ENCODE peak calls at places on chromosomes 12 and 14, in six cellular contexts. F is transverse colon, G is lung, M is SK-N-SH, A is brain microvascular endothelial cell, U is HCT116. J is an unnamed sample. For H3K27me3, the result is how much of the 10 kb centered on the place peaks cover.

GRCh38 chr14:49623941-49624806 is 3.6 kb downstream of the MGAT2 start:
- DNase-seq in F (peak), G (no peak), M (no peak), A (no peak), U (no peak), J (no peak)

GRCh38 chr12:8887285-8887715 is 27.0 kb upstream of the PHC1 start:
- DNase-seq in F (no peak), G (no peak), M (no peak), A (no peak), U (no peak), J (no peak)

GRCh38 chr14:24463806-24464785 is 21.5 kb upstream of the SDR39U1 start:
- DNase-seq in F (no peak), G (no peak), M (no peak), A (no peak), U (no peak), J (no peak)

GRCh38 chr14:86057018-86057667 is 527.2 kb downstream of the FLRT2 start:
- DNase-seq in F (no peak), G (no peak), M (peak), A (no peak), U (no peak), J (no peak)

GRCh38 chr12:1870086-1870485 is 48.4 kb downstream of the CACNA2D4 start:
- DNase-seq in F (no peak), G (peak), M (no peak), A (no peak), U (no peak), J (no peak)

GRCh38 chr14:100535287-100536131 is 51.7 kb downstream of the BEGAIN start:
- DNase-seq in F (peak), G (no peak), M (peak), A (no peak), U (no peak), J (no peak)

GRCh38 chr14:39469094-39469710 is 37.0 kb upstream of the FBXO33 start:
- DNase-seq in F (peak), G (no peak), M (no peak), A (no peak), U (no peak), J (no peak)

GRCh38 chr12:53097207-53097563 is 282 bp upstream of the IGFBP6 start:
- DNase-seq in F (no peak), G (no peak), M (peak), A (no peak), U (no peak), J (no peak)

GRCh38 chr12:99981639-99982190 is 3.0 kb downstream of the ANKS1B start:
- DNase-seq in F (no peak), G (no peak), M (no peak), A (no peak), U (no peak), J (no peak)

GRCh38 chr12:4118601-4119156 is 154.9 kb upstream of the CCND2 start:
- DNase-seq in F (no peak), G (peak), M (no peak), A (no peak), U (no peak), J (no peak)

GRCh38 chr12:4118017-4118510 is 155.5 kb upstream of the CCND2 start:
- DNase-seq in F (peak), G (peak), M (no peak), A (peak), U (no peak), J (no peak)

GRCh38 chr12:4119157-4119761 is 154.3 kb upstream of the CCND2 start:
- DNase-seq in F (peak), G (peak), M (no peak), A (no peak), U (no peak), J (no peak)

GRCh38 chr12:4116251-4117111 is 157.1 kb upstream of the CCND2 start:
- DNase-seq in F (peak), G (no peak), M (no peak), A (peak), U (no peak), J (no peak)

DNA sequence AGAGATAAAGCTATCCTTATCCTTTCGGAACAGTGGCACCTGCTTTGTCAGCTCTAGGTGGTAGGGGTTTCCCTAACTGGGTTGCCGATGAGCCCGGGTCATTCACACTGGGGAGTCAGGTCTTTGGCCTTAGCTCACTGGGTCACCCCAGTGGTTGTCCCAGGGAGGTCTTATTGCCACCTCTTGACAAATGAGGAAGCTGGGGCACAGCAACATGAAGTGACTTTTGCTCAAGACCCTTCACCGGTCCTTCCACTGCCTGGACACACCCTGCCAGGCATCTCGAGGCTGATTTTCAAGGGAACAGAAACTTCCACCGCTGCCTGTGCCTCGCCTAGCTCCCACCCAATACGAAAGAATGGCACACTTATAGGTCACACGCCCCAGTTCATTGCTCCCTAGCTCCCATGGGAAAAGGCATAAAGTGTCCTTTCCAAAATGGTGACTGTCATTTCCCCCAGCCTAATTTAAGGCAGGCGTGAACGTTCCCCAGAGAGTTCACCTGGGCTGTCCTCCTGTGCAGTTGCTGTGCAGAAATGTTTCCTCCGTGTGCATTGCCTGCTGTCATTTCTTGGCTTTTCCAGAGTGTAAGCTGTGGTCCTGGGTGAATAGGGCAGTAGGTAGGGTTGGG is 156.1 kb upstream of the CCND2 start:
- DNase-seq in F (peak), G (peak), M (no peak), A (no peak), U (no peak), J (no peak)
- H3K27ac ChIP-seq in F (peak), G (no peak), M (no peak), A (no peak), U (no peak), J (no peak)

GRCh38 chr14:72098202-72098601 is 166.0 kb downstream of the RGS6 start:
- DNase-seq in F (no peak), G (no peak), M (no peak), A (no peak), U (no peak), J (no peak)

GRCh38 chr14:72094844-72095582 is 162.8 kb downstream of the RGS6 start:
- DNase-seq in F (no peak), G (no peak), M (no peak), A (no peak), U (no peak), J (no peak)

DNA sequence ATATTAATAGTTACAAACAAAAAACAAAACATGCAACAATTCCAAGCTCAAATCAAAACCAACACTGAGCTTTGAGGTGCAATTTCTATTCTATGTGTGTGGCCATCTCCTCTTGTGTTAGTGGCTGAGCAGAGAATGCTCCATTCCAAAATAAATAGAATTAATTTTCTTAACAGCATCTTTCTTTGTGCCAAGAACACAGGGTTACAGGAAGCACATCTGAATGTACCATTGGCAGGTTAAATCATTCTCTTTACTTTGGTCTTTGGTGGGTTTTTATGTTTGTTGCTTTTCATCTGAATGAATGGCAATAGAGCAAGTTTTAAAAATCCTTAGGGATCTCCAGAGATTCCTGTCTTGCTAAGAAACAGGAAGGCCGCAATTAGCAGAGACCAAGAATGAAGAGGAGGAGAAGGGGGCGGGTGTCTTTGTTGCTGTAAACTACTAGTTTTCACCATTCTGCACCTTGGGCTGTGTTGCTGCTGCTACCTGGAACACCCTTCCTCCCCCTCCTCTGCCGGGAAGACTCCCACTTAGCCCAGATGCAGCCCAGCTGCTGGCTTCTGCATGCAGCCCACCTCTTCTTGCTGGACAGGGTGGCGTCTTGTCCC is 165.0 kb downstream of the RGS6 start:
- DNase-seq in F (no peak), G (no peak), M (no peak), A (no peak), U (no peak), J (no peak)
- H3K27me3 ChIP-seq in F (under half), G (under half), M (under half), A (under half), U (under half), J (under half)

GRCh38 chr14:52080171-52080800 is 11.4 kb upstream of the NID2 start:
- DNase-seq in F (no peak), G (no peak), M (no peak), A (peak), U (no peak), J (no peak)
- H3K27ac ChIP-seq in F (no peak), G (no peak), M (peak), A (peak), U (no peak), J (peak)

GRCh38 chr12:107327783-107328182 is 234.4 kb upstream of the CRY1 start:
- DNase-seq in F (no peak), G (no peak), M (no peak), A (no peak), U (no peak), J (no peak)

GRCh38 chr12:107322063-107322462 is 228.7 kb upstream of the CRY1 start:
- DNase-seq in F (no peak), G (no peak), M (no peak), A (no peak), U (no peak), J (no peak)

GRCh38 chr12:107328442-107329133 is 235.2 kb upstream of the CRY1 start:
- DNase-seq in F (no peak), G (no peak), M (no peak), A (peak), U (no peak), J (no peak)

GRCh38 chr12:107326237-107326636 is 232.9 kb upstream of the CRY1 start:
- DNase-seq in F (no peak), G (no peak), M (no peak), A (no peak), U (no peak), J (no peak)

DNA sequence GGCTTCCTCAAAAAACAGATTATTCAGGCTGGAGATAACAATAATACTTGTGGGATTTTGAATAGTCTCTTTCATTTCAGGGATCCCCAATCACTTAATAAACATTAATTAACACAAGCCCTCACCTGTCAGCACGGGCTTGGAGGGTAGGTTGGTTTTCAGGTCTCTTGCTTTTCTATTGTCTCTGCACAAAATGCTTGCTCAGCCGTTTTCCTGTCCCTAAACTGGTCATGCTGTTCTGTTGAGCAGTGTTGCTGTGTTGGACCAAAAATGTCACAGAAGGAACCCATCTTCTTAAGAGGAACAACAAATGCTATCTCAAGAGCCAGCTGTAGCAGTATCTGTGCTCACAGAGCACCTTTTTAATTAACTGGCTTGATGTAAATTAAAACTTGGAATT is 231.7 kb upstream of the CRY1 start:
- DNase-seq in F (no peak), G (no peak), M (no peak), A (no peak), U (no peak), J (no peak)
- H3K27me3 ChIP-seq in F (under half), G (under half), M (under half), A (under half), U (under half), J (under half)

DNA sequence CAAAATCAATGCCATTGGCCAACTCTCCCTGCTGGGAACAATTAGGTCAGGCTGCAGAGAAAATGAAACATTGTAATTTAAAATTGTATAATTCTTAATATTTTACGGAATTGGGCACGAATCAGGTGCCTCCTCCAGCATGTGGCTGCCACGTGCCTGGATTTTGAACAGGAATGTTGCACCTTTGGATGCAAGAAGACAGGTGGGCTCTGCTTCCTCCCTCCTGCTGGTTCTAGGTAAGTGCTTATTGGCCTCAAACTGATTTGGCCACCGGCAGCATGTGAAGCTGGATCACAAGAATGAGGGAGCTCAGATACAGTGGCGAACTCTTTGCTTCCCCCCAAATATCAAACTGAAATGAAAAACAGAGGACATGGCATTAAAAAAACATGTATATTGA is 1559.9 kb upstream of the FLRT2 start:
- DNase-seq in F (no peak), G (no peak), M (no peak), A (no peak), U (no peak), J (no peak)
- H3K27ac ChIP-seq in F (no peak), G (no peak), M (no peak), A (no peak), U (no peak), J (no peak)

GRCh38 chr12:108321688-108322087 is 17.4 kb downstream of the CMKLR1 start:
- DNase-seq in F (no peak), G (no peak), M (no peak), A (no peak), U (no peak), J (no peak)
- H3K27me3 ChIP-seq in F (under half), G (under half), M (under half), A (under half), U (under half), J (under half)

DNA sequence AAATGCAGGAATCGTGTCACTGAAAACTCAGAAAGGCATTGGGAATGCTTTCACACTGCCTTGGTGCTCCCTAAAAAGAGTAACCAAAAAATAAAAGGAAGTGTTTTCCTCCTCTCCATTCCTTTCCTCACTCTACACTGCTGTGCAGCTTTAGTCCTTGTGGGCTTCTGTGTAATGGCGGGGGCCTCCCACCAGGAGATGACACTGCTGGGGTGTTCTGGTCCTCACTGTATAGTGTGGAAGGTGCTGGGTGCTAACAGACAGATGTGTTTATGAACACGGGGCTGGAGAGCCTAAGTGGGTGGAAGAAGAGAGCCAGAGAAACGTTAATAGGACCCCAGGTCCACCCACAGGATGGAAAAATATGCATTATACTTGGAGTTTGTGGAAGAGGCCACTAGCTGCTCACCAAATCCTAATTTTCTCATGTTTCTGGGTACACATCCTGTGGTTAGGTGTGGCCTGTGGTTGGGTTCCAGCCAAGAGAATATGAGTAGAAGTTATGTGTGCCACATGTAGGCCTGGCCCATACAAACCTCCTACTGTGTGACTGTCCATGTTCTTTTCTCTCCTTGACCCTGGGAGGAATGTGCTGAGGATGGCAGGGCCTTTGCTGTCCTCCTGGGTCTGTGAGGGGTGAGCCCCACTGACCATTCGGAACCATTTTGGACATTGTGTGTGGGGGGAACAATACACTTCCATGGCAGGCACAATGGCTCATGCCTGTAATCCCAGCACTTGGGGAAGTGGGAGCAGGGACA is 14.0 kb upstream of the C1S start:
- DNase-seq in F (no peak), G (no peak), M (no peak), A (no peak), U (no peak), J (no peak)
- H3K27ac ChIP-seq in F (no peak), G (no peak), M (no peak), A (no peak), U (no peak), J (no peak)

DNA sequence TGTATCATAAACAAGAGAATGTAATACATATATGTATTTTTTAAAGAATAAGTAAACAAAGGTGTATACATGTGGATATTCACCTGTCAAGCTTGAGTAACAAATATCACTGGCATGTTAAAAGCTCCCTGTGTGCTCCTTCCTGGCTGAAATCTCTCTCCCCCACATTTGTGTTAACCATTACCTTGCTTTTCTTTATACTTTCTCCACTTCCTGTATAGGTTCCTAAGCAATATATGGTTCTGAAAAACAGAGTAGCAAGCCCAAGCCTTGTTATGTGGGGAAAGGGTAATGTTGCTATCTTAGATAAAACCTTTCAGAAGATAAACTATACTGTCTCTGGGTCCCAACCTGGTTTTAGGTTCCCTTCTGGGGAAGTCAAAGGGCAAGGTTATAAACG is 32.3 kb upstream of the TBC1D30 start:
- DNase-seq in F (no peak), G (no peak), M (no peak), A (no peak), U (no peak), J (no peak)
- H3K27me3 ChIP-seq in F (under half), G (under half), M (under half), A (under half), U (under half), J (under half)

GRCh38 chr12:122867701-122868461 is 28.0 kb downstream of the VPS37B start:
- DNase-seq in F (peak), G (no peak), M (peak), A (no peak), U (no peak), J (no peak)

GRCh38 chr12:122866950-122867607 is 28.8 kb downstream of the VPS37B start:
- DNase-seq in F (no peak), G (no peak), M (peak), A (no peak), U (no peak), J (no peak)

GRCh38 chr12:122864894-122865253 is 29.6 kb downstream of the HIP1R start:
- DNase-seq in F (no peak), G (no peak), M (peak), A (no peak), U (no peak), J (no peak)

GRCh38 chr12:122866379-122866778 is 29.5 kb downstream of the VPS37B start:
- DNase-seq in F (no peak), G (no peak), M (no peak), A (no peak), U (no peak), J (no peak)

DNA sequence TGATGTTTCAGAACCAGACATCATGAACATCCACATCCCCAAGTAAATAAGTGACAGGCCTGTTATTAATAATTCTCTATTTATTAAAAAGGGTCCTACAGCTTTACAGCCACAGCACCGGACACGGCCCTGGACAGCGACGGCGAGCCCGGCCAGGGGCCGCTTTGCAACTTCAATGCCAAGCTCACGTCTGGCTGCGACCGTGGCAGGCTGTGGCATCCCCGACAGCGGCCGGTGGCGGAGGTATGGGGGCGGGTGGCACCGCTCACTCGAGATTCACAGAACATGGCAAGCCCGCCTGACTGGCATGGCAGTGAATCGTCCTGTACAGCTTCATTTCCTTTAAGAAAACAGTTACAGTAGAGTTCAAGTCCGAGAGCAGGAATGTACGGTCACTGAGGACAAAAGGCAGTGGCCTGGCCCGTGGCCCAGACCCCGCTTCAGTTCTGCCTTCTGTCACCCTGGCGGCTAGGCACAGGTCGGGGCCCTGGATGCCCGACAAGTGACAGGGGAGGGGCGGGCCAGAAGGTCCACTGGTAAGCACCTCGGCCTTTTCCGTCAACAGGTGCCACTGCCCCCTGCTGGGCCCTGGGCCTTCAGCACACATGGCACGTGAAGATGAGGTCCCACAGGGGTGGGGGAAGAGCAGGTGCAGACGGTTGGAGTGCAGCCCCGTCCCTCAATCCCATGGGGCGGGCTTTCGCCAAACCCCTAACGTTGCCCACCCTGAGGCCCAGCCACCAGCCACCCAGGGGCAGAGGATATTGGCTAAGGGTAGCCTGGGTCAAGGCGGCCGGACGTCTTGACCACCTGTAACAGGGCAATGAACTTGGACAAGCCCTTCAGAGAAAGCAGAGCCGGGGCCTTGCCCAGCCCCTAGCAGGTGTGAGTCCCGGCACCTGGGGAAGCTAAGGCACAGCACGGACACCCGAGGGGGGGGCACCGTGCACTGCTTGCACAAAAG is 30.3 kb downstream of the HIP1R start:
- DNase-seq in F (no peak), G (no peak), M (peak), A (no peak), U (peak), J (no peak)
- H3K27ac ChIP-seq in F (no peak), G (peak), M (no peak), A (no peak), U (no peak), J (no peak)

GRCh38 chr14:61872452-61872851 is 110.2 kb downstream of the SNAPC1 start:
- DNase-seq in F (no peak), G (no peak), M (no peak), A (no peak), U (no peak), J (no peak)
- H3K27me3 ChIP-seq in F (under half), G (under half), M (under half), A (under half), U (under half), J (under half)